ENCODE peak calls at places on chromosomes 12 and 14, in ten cellular contexts. E is AG04450; R is pancreas; F is cardiac muscle cell; N is esophagus muscularis mucosa; I is heart left ventricle; G is GM23248; C is left lung; P is CD8-positive, alpha-beta memory T cell; A is H1. V is an unnamed sample. For H3K27me3, the result is how much of the 10 kb centered on the place peaks cover.

GRCh38 chr14:76391981-76392690 is 16.2 kb downstream of the ESRRB start:
- DNase-seq in R (no peak), I (no peak), N (no peak), F (no peak), G (no peak), E (no peak), A (no peak), C (no peak), P (no peak), V (no peak)

GRCh38 chr12:92912052-92912451 is 17.0 kb downstream of the EEA1 start:
- DNase-seq in G (peak), R (no peak), N (no peak), P (no peak), I (no peak), A (no peak), F (no peak), E (no peak), C (no peak), V (peak)

GRCh38 chr12:78864483-78865296 is at the start of gene SYT1:
- DNase-seq in P (no peak), I (no peak), F (peak), E (peak), N (no peak), A (peak), R (peak), C (peak), G (peak), V (peak)

GRCh38 chr12:29270446-29270845 is 110.5 kb downstream of the ERGIC2 start:
- DNase-seq in G (no peak), I (no peak), F (no peak), E (no peak), A (no peak), N (no peak), P (no peak), R (no peak), C (no peak), V (no peak)

GRCh38 chr14:21874946-21875345 is 201.3 kb upstream of the OR4E1 start:
- DNase-seq in I (no peak), A (no peak), G (no peak), E (no peak), F (no peak), P (no peak), C (no peak), R (no peak), N (no peak), V (no peak)

GRCh38 chr12:91805031-91805430 is 340.6 kb downstream of the BTG1 start:
- DNase-seq in G (no peak), I (no peak), A (no peak), F (no peak), N (no peak), R (no peak), E (no peak), C (no peak), P (no peak), V (no peak)

GRCh38 chr12:91181053-91181452 is 1.6 kb downstream of the DCN start:
- DNase-seq in N (no peak), F (peak), E (no peak), I (no peak), C (no peak), P (no peak), A (no peak), R (no peak), G (peak), V (peak)

GRCh38 chr12:88876867-88877266 is 296.6 kb upstream of the KITLG start:
- DNase-seq in P (no peak), E (no peak), I (no peak), A (no peak), F (peak), G (peak), N (no peak), C (no peak), R (no peak), V (peak)

GRCh38 chr12:130796985-130797686 is 41.9 kb downstream of the STX2 start:
- DNase-seq in C (no peak), R (no peak), G (no peak), P (peak), F (no peak), N (no peak), I (no peak), A (no peak), E (no peak), V (no peak)

GRCh38 chr14:51962678-51963077 is 26.7 kb upstream of the RTRAF start:
- DNase-seq in F (peak), G (peak), P (no peak), I (no peak), R (no peak), C (no peak), A (no peak), E (no peak), N (no peak), V (peak)

GRCh38 chr12:50234347-50234746 is 49.0 kb downstream of the LIMA1 start:
- DNase-seq in A (no peak), G (peak), F (no peak), P (no peak), N (no peak), I (no peak), R (no peak), C (no peak), E (no peak), V (no peak)

GRCh38 chr12:122867701-122868461 is 28.0 kb downstream of the VPS37B start:
- DNase-seq in E (no peak), N (no peak), G (no peak), C (peak), I (peak), A (peak), F (no peak), P (no peak), R (peak), V (no peak)

GRCh38 chr12:4539167-4539870 is 629 bp downstream of the RAD51AP1 start:
- DNase-seq in G (peak), P (no peak), A (no peak), F (no peak), E (no peak), C (no peak), I (no peak), R (no peak), N (no peak), V (no peak)

GRCh38 chr12:109548258-109548657 is 25.0 kb downstream of the MMAB start:
- DNase-seq in C (no peak), F (no peak), I (no peak), G (no peak), R (peak), A (no peak), E (no peak), P (no peak), N (no peak), V (no peak)

GRCh38 chr12:89324437-89324836 is 27.9 kb downstream of the DUSP6 start:
- DNase-seq in E (no peak), F (no peak), R (no peak), N (no peak), G (no peak), P (no peak), I (no peak), C (no peak), A (no peak), V (no peak)

GRCh38 chr12:45409966-45410365 is 194.1 kb downstream of the ANO6 start:
- DNase-seq in R (no peak), I (peak), P (no peak), E (peak), C (peak), G (peak), N (no peak), A (no peak), F (peak), V (peak)

GRCh38 chr12:113127791-113128199 is 7.8 kb downstream of the RASAL1 start:
- DNase-seq in E (no peak), A (no peak), R (peak), P (no peak), F (no peak), G (no peak), C (no peak), N (no peak), I (no peak), V (no peak)

GRCh38 chr14:32460267-32460666 is 131.2 kb downstream of the AKAP6 start:
- DNase-seq in F (no peak), E (no peak), R (no peak), N (no peak), I (no peak), A (no peak), P (no peak), C (no peak), G (no peak), V (no peak)

GRCh38 chr12:6699989-6700645 is 498 bp downstream of the PIANP start:
- DNase-seq in F (no peak), G (peak), A (peak), N (no peak), I (no peak), R (peak), P (no peak), E (no peak), C (no peak), V (no peak)

DNA sequence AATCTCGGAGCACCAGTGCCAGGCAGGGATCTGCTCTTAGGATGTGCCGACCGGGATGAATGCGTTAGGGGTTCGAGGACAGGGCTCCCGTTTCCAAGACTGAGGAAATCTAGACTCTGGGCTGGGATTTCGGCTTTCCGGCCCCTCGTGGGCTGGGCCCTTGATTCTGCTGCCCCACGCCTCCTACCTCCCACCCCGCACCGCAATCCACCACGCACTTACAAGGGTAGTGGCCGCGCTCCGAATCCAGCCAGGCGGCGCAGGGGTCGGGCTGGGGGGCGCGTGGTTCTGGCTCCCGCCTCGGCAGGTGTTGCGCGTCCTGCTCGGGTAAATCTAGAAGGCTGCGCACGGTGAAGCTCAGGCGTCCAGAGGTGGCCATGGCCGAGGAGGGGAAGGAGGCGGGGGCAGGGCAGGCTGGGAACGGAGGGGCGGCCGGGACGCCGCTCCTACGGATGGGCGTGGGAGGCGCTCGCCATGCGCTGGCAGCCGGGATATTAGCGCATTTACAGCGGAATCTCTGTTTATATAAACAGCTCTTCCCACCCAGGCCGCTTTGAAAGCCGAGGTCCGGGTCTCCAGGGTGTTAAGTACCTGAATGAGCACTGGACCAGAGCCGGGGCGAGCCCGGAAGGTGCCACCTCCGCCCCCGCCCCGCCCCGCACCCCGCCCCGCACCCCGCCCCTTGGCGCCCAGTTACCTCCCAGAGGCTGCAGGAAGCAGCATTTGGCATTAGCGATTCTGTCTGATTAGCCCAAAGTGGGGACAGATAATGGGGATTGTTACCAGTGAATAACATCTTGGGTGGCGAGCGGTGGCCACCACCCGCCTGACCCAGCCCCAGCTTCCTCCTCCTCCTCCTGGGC is at the start of gene NKX2-8:
- DNase-seq in A (peak), R (peak), F (no peak), N (no peak), C (no peak), P (no peak), G (no peak), I (no peak), E (no peak), V (no peak)
- H3K27me3 ChIP-seq in A (half or more), R (under half), F (half or more), N (under half), C (half or more), P (under half), G (half or more), I (half or more), E (half or more), V (under half)

DNA sequence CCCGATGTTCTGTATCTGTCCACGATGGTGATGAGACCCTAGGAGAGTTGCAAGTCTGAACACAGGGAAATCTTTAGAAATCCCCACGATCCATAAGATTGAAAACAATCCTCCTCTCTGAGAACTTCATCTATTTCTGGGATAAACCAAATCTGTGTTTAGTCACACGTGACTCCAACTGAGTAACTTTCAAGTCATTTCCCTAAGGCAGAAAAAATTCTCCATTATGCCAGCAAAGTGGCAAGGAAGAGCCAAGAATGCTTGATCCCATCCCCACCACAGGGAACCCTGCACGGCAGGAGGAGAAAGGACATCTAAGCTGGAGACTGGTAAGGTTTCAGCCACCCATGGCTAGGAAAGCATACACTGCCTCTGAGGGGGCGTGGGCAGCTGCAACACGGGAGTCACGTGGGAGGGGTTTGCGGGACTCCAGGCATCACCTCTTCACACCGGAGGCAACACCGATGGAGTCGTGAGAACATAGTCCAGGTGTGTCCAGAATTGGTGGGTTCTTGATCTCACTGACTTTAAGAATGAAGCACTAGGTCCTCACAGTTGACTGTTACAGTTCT is 2.9 kb upstream of the SIVA1 start:
- DNase-seq in E (no peak), I (no peak), F (no peak), N (no peak), C (no peak), P (no peak), A (no peak), R (peak), G (peak), V (no peak)
- H3K27ac ChIP-seq in E (peak), I (no peak), F (no peak), N (no peak), C (no peak), P (no peak), A (no peak), R (no peak), G (peak), V (no peak)

GRCh38 chr14:24144451-24144850 is 2.0 kb downstream of the PSME2 start:
- DNase-seq in G (no peak), P (no peak), F (no peak), A (no peak), C (no peak), N (no peak), R (no peak), E (no peak), I (no peak), V (no peak)
- H3K4me3 ChIP-seq in G (no peak), P (no peak), F (no peak), A (no peak), C (no peak), N (no peak), R (no peak), E (no peak), I (no peak), V (no peak)

GRCh38 chr12:195191-195590 is 18.8 kb downstream of the SLC6A12 start:
- DNase-seq in C (no peak), P (no peak), E (no peak), G (no peak), N (no peak), I (no peak), A (no peak), F (no peak), R (no peak), V (no peak)

GRCh38 chr12:191541-191940 is 22.4 kb downstream of the SLC6A12 start:
- DNase-seq in E (no peak), C (no peak), P (no peak), A (no peak), F (no peak), R (peak), N (no peak), I (no peak), G (no peak), V (no peak)

GRCh38 chr12:190881-191280 is 23.1 kb downstream of the SLC6A12 start:
- DNase-seq in N (no peak), F (no peak), G (no peak), I (no peak), A (no peak), E (no peak), C (no peak), R (peak), P (no peak), V (no peak)

GRCh38 chr12:194276-194675 is 19.7 kb downstream of the SLC6A12 start:
- DNase-seq in C (no peak), I (no peak), N (no peak), E (no peak), F (no peak), A (no peak), R (no peak), P (no peak), G (no peak), V (no peak)

DNA sequence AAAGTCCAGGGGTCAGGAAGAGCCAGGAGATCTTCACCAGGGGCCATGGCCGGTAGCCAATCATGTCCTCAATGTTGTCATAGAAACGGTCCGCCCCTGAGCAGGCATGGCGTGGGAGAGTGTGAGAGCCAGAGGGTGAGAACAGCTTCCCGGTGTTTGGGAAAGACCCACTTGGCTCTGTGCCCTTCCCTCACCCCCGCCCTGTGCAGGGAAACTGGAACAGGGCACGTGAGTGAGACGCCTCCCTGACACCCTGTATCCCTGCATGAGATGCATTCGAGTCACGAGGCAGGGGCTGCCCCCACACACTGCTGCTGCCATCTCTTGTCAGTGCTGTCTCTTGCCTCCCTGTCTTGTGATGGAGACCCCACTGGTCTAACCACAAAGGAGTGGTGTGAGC is 20.7 kb downstream of the SLC6A12 start:
- DNase-seq in E (no peak), I (no peak), C (no peak), G (no peak), A (no peak), N (no peak), F (peak), R (no peak), P (no peak), V (no peak)
- H3K27me3 ChIP-seq in E (under half), I (under half), C (half or more), G (under half), A (under half), N (under half), F (under half), R (under half), P (under half), V (under half)

GRCh38 chr12:54039417-54040147 is 6.7 kb downstream of the HOXC5 start:
- DNase-seq in A (no peak), E (no peak), N (no peak), G (peak), R (no peak), F (no peak), I (no peak), P (no peak), C (no peak), V (peak)
- H3K27ac ChIP-seq in A (no peak), E (no peak), N (no peak), G (no peak), R (no peak), F (no peak), I (no peak), P (no peak), C (no peak), V (no peak)

GRCh38 chr14:85531594-85532391 is 1.8 kb downstream of the FLRT2 start:
- DNase-seq in R (peak), E (no peak), N (no peak), G (peak), C (peak), F (peak), P (no peak), I (peak), A (peak), V (peak)

GRCh38 chr14:85529803-85530574 is at the start of gene FLRT2:
- DNase-seq in A (peak), G (peak), F (peak), N (no peak), I (peak), R (peak), C (peak), E (no peak), P (no peak), V (peak)

GRCh38 chr14:85530626-85531025 is 682 bp downstream of the FLRT2 start:
- DNase-seq in P (no peak), I (no peak), R (no peak), N (no peak), G (peak), E (no peak), A (no peak), F (no peak), C (no peak), V (no peak)

GRCh38 chr14:85532570-85532969 is 2.6 kb downstream of the FLRT2 start:
- DNase-seq in G (no peak), F (no peak), N (no peak), P (no peak), C (no peak), E (no peak), I (no peak), A (no peak), R (no peak), V (no peak)

DNA sequence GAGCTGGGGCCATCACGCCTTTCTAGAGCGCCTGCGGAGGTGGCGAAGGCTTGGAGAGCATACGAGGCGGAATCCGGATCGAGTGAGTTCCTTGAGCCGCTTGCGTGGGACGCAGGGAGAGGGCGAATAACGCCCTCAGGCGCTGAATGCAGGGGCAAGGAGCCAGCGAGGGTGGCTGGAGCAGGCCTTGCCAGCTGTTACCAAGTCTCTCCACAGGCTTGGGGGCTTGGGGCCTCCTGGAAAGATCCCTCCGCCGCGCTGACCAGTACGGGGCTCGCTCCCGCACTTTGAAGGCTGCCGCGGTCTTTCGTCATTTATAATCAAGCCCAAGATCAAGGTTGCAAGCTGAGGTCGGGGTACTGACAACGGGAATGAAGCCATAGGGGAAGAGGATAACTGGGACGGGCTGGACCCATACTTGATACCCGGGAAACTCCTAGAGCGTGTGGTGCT is 1.2 kb downstream of the FLRT2 start:
- DNase-seq in A (peak), G (peak), C (peak), N (no peak), F (peak), E (no peak), P (no peak), R (peak), I (peak), V (peak)
- H3K4me3 ChIP-seq in A (peak), G (peak), C (peak), N (peak), F (peak), E (peak), P (no peak), R (peak), I (peak), V (peak)

DNA sequence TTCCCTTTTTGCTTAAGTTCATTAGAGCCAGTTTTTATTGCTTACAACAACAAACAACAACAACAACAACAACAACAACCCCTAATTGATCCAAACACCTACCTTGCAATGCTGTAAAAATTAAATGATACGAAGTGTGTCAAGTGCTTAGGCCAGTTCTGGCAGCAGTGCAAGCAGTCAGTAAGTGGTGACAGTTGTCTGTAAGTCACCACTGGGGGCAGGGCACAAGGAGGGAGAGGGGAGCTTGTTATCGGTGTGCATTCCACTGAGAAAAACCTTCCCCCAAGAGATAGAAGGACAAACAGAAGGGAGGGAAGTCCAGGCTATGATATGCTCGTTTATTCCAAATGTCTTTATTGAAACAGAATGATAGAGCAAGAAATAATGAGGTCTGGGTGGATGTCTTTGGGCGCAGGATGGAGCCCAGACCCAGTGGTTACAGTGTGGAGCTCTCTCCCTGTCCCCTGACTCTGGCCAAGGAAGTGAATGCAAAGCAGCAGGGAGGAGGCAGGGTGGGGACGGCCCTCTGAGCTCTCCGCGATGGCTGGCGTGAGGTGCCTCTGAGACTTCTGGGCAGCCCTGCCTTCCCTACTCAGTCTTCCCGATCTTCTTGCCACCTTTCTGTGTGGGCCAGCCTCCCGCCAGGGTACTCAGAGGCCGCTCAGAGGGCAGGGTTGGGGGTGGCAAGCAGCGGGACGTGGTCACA is 6.5 kb downstream of the SLC22A17 start:
- DNase-seq in R (no peak), P (no peak), E (no peak), G (no peak), A (no peak), I (no peak), N (no peak), C (no peak), F (no peak), V (no peak)
- H3K27me3 ChIP-seq in R (under half), P (under half), E (under half), G (under half), A (under half), I (under half), N (under half), C (under half), F (under half), V (under half)

V was measured in fibroblast of lung.